ENCODE peak calls at places on chromosomes 1 and 21, in seven cellular contexts. T, F, Y, I, R, M and Z are unnamed samples.

GRCh38 chr1:77889671-77890070 is 1.2 kb downstream of the NEXN start:
- DNase-seq in T (peak), F (peak), Y (no peak), I (no peak), R (peak), M (no peak), Z (no peak)

GRCh38 chr1:169699769-169700168 is 11.7 kb downstream of the SELL start:
- DNase-seq in T (no peak), F (no peak), Y (no peak), I (no peak), R (no peak), M (no peak), Z (no peak)

GRCh38 chr1:32759521-32759980 is 57.0 kb upstream of the SYNC start:
- DNase-seq in T (no peak), F (no peak), Y (peak), I (no peak), R (no peak), M (no peak), Z (peak)

GRCh38 chr21:35458406-35458805 is 409.3 kb upstream of the RUNX1 start:
- DNase-seq in T (no peak), F (no peak), Y (no peak), I (no peak), R (no peak), M (no peak), Z (no peak)

GRCh38 chr21:32083175-32083574 is 195.7 kb downstream of the MIS18A start:
- DNase-seq in T (peak), F (peak), Y (no peak), I (no peak), R (no peak), M (no peak), Z (no peak)

GRCh38 chr1:4734791-4735190 is 80.4 kb downstream of the AJAP1 start:
- DNase-seq in T (no peak), F (no peak), Y (no peak), I (no peak), R (no peak), M (no peak), Z (no peak)

GRCh38 chr1:8420318-8420717 is 102.4 kb downstream of the SLC45A1 start:
- DNase-seq in T (no peak), F (no peak), Y (no peak), I (no peak), R (no peak), M (no peak), Z (no peak)

GRCh38 chr1:183676515-183677189 is 23.5 kb upstream of the APOBEC4 start:
- DNase-seq in T (peak), F (no peak), Y (no peak), I (no peak), R (no peak), M (no peak), Z (no peak)

DNA sequence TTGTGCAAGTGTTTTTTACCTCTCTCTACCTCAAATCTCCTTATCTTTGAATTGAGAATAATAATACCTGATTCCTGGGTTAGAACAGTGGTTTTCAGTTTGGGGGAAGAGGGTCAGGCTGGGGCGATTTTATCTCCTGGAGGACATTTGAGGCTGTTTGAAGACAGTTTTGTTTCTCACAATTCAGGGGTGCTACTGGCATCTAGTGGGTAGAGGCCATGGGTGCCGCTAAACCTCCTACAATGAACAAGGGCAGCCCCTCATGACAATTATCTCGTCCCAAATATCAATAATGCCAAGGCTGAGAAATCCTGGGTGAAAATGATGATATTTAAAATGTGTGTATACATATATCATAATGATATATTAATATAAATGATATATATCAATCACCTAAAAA is 139.1 kb upstream of the USH2A start:
- DNase-seq in T (no peak), F (no peak), Y (no peak), I (no peak), R (no peak), M (no peak), Z (no peak)
- TF ChIP-seq CTCF in T (no peak), F (peak), Y (no peak), I (no peak), R (peak), M (peak), Z (no peak)

GRCh38 chr1:202348005-202348508 is 442 bp upstream of the PPP1R12B start:
- DNase-seq in T (no peak), F (no peak), Y (no peak), I (no peak), R (no peak), M (no peak), Z (no peak)

GRCh38 chr1:202343652-202344349 is 2.1 kb upstream of the UBE2T start:
- DNase-seq in T (peak), F (peak), Y (no peak), I (no peak), R (no peak), M (peak), Z (no peak)

GRCh38 chr1:202349263-202349928 is 897 bp downstream of the PPP1R12B start:
- DNase-seq in T (peak), F (peak), Y (no peak), I (no peak), R (peak), M (peak), Z (no peak)

GRCh38 chr1:202351725-202352124 is 3.2 kb downstream of the PPP1R12B start:
- DNase-seq in T (peak), F (no peak), Y (no peak), I (no peak), R (no peak), M (no peak), Z (no peak)

DNA sequence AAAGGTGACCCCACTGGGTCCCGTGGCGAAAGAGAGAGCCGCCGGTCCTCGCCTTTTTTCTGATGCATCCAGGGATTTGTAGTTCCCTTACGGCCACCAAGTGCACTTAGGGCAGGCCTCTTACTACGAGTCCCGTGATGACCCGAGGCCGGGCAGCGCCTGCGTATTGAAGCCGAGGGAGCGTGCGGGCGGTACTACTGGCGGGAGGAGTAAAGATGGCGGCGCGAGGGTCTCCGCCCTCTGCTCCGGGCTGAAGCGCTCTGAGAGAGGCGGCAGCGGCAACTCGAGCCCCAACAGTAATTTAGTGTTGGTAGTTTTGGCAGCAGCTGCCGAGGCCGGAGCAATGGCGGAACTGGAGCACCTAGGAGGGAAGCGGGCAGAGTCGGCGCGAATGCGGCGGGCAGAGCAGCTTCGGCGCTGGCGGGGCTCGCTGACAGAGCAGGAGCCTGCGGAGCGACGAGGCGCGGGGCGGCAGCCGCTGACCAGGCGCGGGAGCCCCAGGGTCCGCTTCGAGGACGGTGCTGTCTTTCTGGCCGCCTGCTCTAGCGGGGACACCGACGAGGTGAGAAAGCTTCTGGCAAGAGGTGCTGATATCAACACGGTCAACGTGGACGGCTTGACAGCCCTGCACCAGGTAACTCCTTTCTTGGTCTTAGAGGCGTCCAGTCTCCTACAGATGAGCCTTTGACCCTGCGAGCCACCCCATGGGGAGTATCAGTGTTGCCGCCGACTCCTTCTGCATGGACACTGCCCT is at the start of gene PPP1R12B:
- DNase-seq in T (peak), F (peak), Y (peak), I (peak), R (peak), M (peak), Z (peak)
- TF ChIP-seq CTCF in T (no peak), F (no peak), Y (no peak), I (no peak), R (no peak), M (no peak), Z (no peak)

DNA sequence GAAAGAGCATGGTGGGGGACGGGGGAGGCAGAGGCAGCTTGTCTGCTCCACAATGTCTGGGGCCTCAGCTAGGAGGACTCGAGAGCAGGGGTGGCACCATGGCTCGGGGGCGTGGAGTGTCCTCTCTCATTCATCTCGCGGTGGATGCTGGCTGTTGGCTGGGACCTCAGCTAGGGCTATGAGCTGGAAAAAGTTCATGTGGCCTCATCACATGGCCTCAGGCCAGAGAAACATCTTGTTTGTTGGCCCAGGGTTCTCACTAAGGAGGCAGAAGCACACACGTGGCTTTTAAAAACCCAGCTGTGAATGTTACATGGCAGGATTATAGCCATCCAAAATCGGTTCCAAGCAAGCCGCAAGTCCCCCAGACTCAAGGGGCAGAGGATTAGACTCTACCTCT is 6.2 kb upstream of the CENPS start:
- DNase-seq in T (peak), F (no peak), Y (no peak), I (peak), R (no peak), M (no peak), Z (no peak)
- TF ChIP-seq CTCF in T (no peak), F (no peak), Y (no peak), I (no peak), R (peak), M (no peak), Z (no peak)

DNA sequence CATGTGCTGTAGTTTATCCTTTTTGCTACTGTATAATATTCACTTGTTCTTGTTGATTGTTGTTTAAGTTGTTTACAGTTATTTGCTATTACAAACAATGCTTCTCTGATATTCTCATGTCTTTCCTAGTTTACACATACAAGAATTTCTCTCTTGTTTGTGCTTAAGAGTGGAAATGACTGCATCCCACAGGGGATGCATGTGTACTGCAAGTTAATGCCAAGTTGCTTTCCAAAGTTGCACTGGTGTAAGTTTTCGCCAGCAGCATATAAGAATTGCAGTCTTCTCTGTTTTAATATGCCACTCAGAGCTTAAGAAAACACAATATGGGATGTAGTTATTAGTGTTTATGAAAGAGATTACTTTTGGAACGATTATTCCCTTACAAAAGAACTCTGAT is 97.7 kb downstream of the NEK7 start:
- DNase-seq in T (peak), F (no peak), Y (no peak), I (no peak), R (no peak), M (no peak), Z (no peak)
- TF ChIP-seq CTCF in T (peak), F (peak), Y (no peak), I (no peak), R (no peak), M (no peak), Z (no peak)

GRCh38 chr1:203548917-203549708 is 55.2 kb downstream of the OPTC start:
- DNase-seq in T (peak), F (no peak), Y (peak), I (no peak), R (no peak), M (no peak), Z (no peak)

GRCh38 chr1:203553501-203553900 is 59.5 kb downstream of the OPTC start:
- DNase-seq in T (no peak), F (no peak), Y (no peak), I (no peak), R (no peak), M (no peak), Z (no peak)

GRCh38 chr1:203547771-203548421 is 53.9 kb downstream of the OPTC start:
- DNase-seq in T (no peak), F (no peak), Y (peak), I (no peak), R (no peak), M (no peak), Z (no peak)

GRCh38 chr1:203551550-203551949 is 57.6 kb downstream of the OPTC start:
- DNase-seq in T (peak), F (no peak), Y (no peak), I (no peak), R (no peak), M (no peak), Z (no peak)

DNA sequence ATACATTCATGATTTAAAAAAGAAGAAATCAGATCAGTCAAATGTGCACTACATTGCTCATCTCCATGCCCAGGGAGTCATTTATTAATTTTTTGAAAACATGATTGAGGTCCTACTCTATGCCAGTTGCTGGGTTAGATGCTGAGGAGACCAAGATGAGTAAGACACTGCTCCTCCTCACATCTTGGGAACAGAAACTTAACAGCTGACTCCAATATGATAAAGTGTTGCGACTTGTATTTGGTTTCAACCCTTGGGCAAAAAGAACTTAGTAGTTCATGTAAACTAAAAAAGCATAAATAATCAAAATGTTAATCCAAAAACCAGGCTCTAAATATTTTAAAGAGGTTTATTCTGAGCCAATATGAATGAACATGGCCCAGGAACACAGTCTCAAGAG is 56.9 kb downstream of the OPTC start:
- DNase-seq in T (no peak), F (no peak), Y (no peak), I (no peak), R (no peak), M (no peak), Z (no peak)
- TF ChIP-seq CTCF in T (no peak), F (no peak), Y (no peak), I (no peak), R (no peak), M (no peak), Z (no peak)

GRCh38 chr1:45767035-45767434 is 16.6 kb upstream of the IPP start:
- DNase-seq in T (peak), F (peak), Y (no peak), I (no peak), R (peak), M (no peak), Z (no peak)

GRCh38 chr1:45769261-45769932 is 18.9 kb upstream of the IPP start:
- DNase-seq in T (peak), F (peak), Y (no peak), I (no peak), R (no peak), M (no peak), Z (no peak)

GRCh38 chr1:45775794-45776193 is 25.3 kb upstream of the IPP start:
- DNase-seq in T (no peak), F (no peak), Y (no peak), I (no peak), R (no peak), M (no peak), Z (no peak)

GRCh38 chr1:45772971-45773370 is 22.5 kb upstream of the IPP start:
- DNase-seq in T (no peak), F (no peak), Y (no peak), I (no peak), R (no peak), M (no peak), Z (peak)
- TF ChIP-seq CTCF in T (no peak), F (no peak), Y (no peak), I (no peak), R (no peak), M (no peak), Z (no peak)

GRCh38 chr1:46036894-46037596 is 95.4 kb downstream of the PIK3R3 start:
- DNase-seq in T (peak), F (peak), Y (peak), I (peak), R (peak), M (peak), Z (peak)

GRCh38 chr1:46030876-46031660 is 101.4 kb downstream of the PIK3R3 start:
- DNase-seq in T (no peak), F (no peak), Y (no peak), I (no peak), R (no peak), M (no peak), Z (no peak)

GRCh38 chr1:46030074-46030870 is 102.2 kb downstream of the PIK3R3 start:
- DNase-seq in T (no peak), F (no peak), Y (no peak), I (no peak), R (no peak), M (no peak), Z (no peak)

GRCh38 chr1:46037597-46037936 is 94.9 kb downstream of the PIK3R3 start:
- DNase-seq in T (no peak), F (no peak), Y (no peak), I (no peak), R (no peak), M (no peak), Z (no peak)

GRCh38 chr1:46034601-46035516 is 97.6 kb downstream of the PIK3R3 start:
- DNase-seq in T (no peak), F (no peak), Y (no peak), I (no peak), R (no peak), M (no peak), Z (no peak)
- TF ChIP-seq CTCF in T (no peak), F (no peak), Y (no peak), I (no peak), R (no peak), M (no peak), Z (no peak)

DNA sequence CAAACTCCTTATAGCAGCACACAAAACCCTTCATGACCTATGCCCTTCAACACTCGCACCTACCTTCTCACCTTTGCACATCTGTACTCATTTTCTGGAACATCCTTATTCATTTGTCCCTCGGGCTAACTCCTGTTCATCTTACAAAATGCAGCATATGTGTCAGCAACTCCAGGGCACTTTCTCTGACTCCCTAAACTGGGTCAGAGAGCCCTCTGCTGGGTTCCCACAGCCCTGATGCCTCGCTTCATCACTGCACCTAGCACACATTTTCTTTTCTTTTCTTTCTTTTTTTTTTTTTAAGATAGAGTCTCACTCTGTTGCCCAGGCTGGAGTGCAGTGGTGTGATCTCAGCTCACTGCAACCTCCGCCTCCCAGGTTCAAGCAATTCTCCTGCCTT is 54.0 kb downstream of the RAB3B start:
- DNase-seq in T (peak), F (no peak), Y (no peak), I (no peak), R (no peak), M (no peak), Z (no peak)
- TF ChIP-seq CTCF in T (peak), F (peak), Y (no peak), I (no peak), R (peak), M (no peak), Z (no peak)

GRCh38 chr1:155650231-155650757 is 38.3 kb downstream of the YY1AP1 start:
- DNase-seq in T (no peak), F (no peak), Y (no peak), I (no peak), R (no peak), M (no peak), Z (no peak)

GRCh38 chr1:155645648-155646047 is 35.6 kb downstream of the MSTO1 start:
- DNase-seq in T (peak), F (peak), Y (no peak), I (peak), R (no peak), M (no peak), Z (no peak)

GRCh38 chr1:155649689-155650088 is 38.9 kb downstream of the YY1AP1 start:
- DNase-seq in T (no peak), F (no peak), Y (no peak), I (no peak), R (no peak), M (no peak), Z (no peak)

GRCh38 chr1:155646307-155646706 is 36.3 kb downstream of the MSTO1 start:
- DNase-seq in T (peak), F (peak), Y (no peak), I (no peak), R (peak), M (no peak), Z (no peak)

DNA sequence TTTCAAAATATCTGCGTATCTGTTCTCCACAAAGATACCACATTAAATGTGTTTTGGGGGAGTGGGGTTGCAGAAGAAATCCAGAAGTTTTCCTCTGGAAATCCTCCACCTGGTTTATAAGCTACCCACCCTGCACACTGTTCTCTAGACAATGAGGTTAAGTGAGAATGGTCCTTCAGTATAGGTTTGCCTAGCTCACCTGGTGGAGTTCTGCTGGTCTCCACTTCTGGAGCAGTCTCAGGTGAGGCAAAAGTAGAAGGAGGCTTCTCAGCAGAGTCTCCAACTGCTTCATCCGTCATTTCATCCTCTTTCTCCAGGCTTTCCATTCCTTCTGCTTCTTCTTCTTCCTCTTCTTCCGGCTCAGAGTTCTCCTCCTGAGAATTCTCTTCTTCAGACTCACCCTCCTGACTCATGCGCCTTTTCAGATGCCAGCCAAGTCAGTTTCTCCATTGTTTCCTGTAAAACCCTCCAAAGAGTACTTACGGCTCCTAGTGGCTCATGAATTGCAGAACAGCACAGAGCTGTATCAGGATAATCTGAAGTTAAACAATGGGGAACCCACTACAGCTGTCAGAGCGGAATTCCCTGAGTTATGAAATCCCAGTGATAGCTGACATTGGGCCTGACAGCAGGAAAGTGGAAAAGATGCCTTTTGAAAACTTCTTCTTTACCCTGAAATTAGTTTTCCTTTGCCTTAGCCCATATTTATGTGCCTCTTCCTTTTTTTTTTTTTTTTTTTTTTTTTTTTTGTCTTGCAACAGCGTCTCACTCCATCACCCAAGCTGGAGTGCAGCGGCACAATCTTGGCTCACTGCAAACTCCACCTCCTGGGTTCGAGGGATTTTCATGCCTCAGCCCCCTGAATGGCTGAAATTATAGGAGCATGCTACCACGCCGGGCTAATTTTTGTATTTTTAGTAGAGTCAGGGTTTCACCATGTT is 38.5 kb downstream of the MSTO1 start:
- DNase-seq in T (peak), F (peak), Y (no peak), I (peak), R (peak), M (no peak), Z (no peak)
- TF ChIP-seq CTCF in T (peak), F (peak), Y (peak), I (peak), R (peak), M (no peak), Z (no peak)